ENCODE peak calls at places on chromosome 21, in eight cellular contexts. B, S, J, O, I, R, U and Z are unnamed samples.
A peak's percentile ranks its signal among the peaks of the same experiment; 100 is the strongest.

GRCh38 chr21:33684923-33685560 is 42.7 kb downstream of the ITSN1 start:
- DNase-seq in S (no peak), B (no peak), U (no peak), R (no peak), I (no peak), J (no peak), O (no peak), Z (peak; percentile 18)

GRCh38 chr21:26943916-26944315 is 23.0 kb downstream of the ADAMTS5 start:
- DNase-seq in I (no peak), B (no peak), U (no peak), O (no peak), J (no peak), R (no peak), S (no peak), Z (no peak)

GRCh38 chr21:27771938-27772505 is 805.1 kb upstream of the ADAMTS5 start:
- DNase-seq in S (no peak), R (no peak), I (no peak), U (no peak), B (no peak), J (no peak), O (no peak), Z (no peak)

GRCh38 chr21:27149034-27149433 is 182.1 kb upstream of the ADAMTS5 start:
- DNase-seq in U (no peak), R (no peak), I (peak; percentile 63), O (no peak), S (no peak), J (no peak), B (no peak), Z (no peak)

GRCh38 chr21:44539991-44540666 is at the start of gene KRTAP10-1:
- DNase-seq in U (no peak), R (peak; percentile 69), B (no peak), I (no peak), J (no peak), S (no peak), O (no peak), Z (no peak)

GRCh38 chr21:45080639-45081414 is 6.4 kb downstream of the ADARB1 start:
- DNase-seq in B (peak; percentile 29), U (no peak), S (no peak), O (no peak), J (peak; percentile 13), I (no peak), R (no peak), Z (peak; percentile 10)

GRCh38 chr21:30345014-30345413 is 3.4 kb downstream of the KRTAP23-1 start:
- DNase-seq in R (no peak), U (no peak), B (no peak), J (no peak), I (no peak), O (no peak), S (no peak), Z (no peak)

GRCh38 chr21:41133896-41134522 is 34.0 kb upstream of the BACE2 start:
- DNase-seq in O (no peak), J (no peak), U (peak; percentile 19), S (no peak), R (no peak), B (no peak), I (no peak), Z (peak; percentile 50)

GRCh38 chr21:26655466-26655865 is 82.4 kb upstream of the CYYR1 start:
- DNase-seq in B (no peak), J (no peak), R (no peak), S (no peak), I (no peak), O (no peak), U (no peak), Z (no peak)

GRCh38 chr21:39057121-39057520 is 126.1 kb downstream of the PSMG1 start:
- DNase-seq in S (no peak), O (no peak), I (no peak), U (no peak), R (no peak), B (no peak), J (no peak), Z (no peak)

GRCh38 chr21:44375281-44375651 is 21.8 kb downstream of the TRPM2 start:
- DNase-seq in B (no peak), R (no peak), O (no peak), U (no peak), S (no peak), I (no peak), J (peak; percentile 18), Z (no peak)

GRCh38 chr21:42513985-42514882 is 582 bp downstream of the SLC37A1 start:
- DNase-seq in I (no peak), U (peak; percentile 60), R (no peak), J (peak; percentile 50), S (peak; percentile 73), B (peak; percentile 66), O (no peak), Z (peak; percentile 24)

GRCh38 chr21:42658320-42659105 is 5.1 kb downstream of the PDE9A start:
- DNase-seq in R (no peak), B (no peak), J (no peak), U (no peak), S (no peak), O (no peak), I (no peak), Z (no peak)

GRCh38 chr21:44085491-44086321 is 21.5 kb upstream of the PWP2 start:
- DNase-seq in J (no peak), R (no peak), S (peak; percentile 12), O (no peak), I (no peak), U (no peak), B (no peak), Z (no peak)

GRCh38 chr21:23812485-23812884 is 1794.8 kb downstream of the MRPL39 start:
- DNase-seq in J (no peak), B (no peak), I (no peak), R (no peak), S (no peak), O (no peak), U (no peak), Z (no peak)